ENCODE peak calls at places on chromosomes 1 and 21, in seven cellular contexts. R is neural crest cell, E is T-helper 17 cell, D is ascending aorta, S is HTR-8/SVneo, C is astrocyte of the spinal cord, T is iPS DF 19.7. F is an unnamed sample.

GRCh38 chr1:153921080-153921802 is 1.5 kb downstream of the GATAD2B start:
- DNase-seq in T (no peak), C (no peak), S (no peak), E (no peak), D (no peak), R (no peak), F (no peak)

GRCh38 chr1:7469255-7469938 is 301.7 kb upstream of the VAMP3 start:
- DNase-seq in D (peak; percentile 75), R (no peak), S (no peak), T (no peak), E (no peak), C (peak; percentile 38), F (no peak)

GRCh38 chr1:155043793-155044192 is 7.3 kb upstream of the ADAM15 start:
- DNase-seq in S (no peak), C (no peak), R (no peak), T (no peak), D (no peak), E (no peak), F (no peak)

GRCh38 chr1:216456682-216457081 is 33.4 kb upstream of the USH2A start:
- DNase-seq in R (no peak), D (no peak), T (no peak), C (peak; percentile 92), S (peak; percentile 2), E (no peak), F (no peak)

GRCh38 chr21:31395268-31395667 is 51.2 kb upstream of the TIAM1 start:
- DNase-seq in E (no peak), C (no peak), D (no peak), S (no peak), R (peak; percentile 23), T (no peak), F (no peak)

GRCh38 chr1:224622831-224623230 is 6.7 kb downstream of the CNIH3 start:
- DNase-seq in S (no peak), T (no peak), D (no peak), C (no peak), E (no peak), R (no peak), F (no peak)

GRCh38 chr21:27213328-27213727 is 246.4 kb upstream of the ADAMTS5 start:
- DNase-seq in C (no peak), E (no peak), S (no peak), T (no peak), R (no peak), D (no peak), F (no peak)

GRCh38 chr21:38913120-38913975 is 107.6 kb downstream of the ETS2 start:
- DNase-seq in T (no peak), S (no peak), D (peak; percentile 88), R (peak; percentile 14), C (peak; percentile 74), E (no peak), F (no peak)

GRCh38 chr1:91716339-91716738 is 169.6 kb downstream of the TGFBR3 start:
- DNase-seq in D (no peak), T (no peak), C (no peak), E (no peak), S (no peak), R (no peak), F (no peak)

GRCh38 chr1:172616646-172617045 is 42.3 kb upstream of the FASLG start:
- DNase-seq in S (no peak), D (no peak), R (no peak), E (no peak), T (no peak), C (no peak), F (no peak)

GRCh38 chr1:239566074-239566473 is 179.7 kb downstream of the CHRM3 start:
- DNase-seq in E (no peak), R (no peak), T (no peak), S (no peak), D (no peak), C (no peak), F (no peak)

GRCh38 chr1:6724517-6725141 is 23.0 kb upstream of the DNAJC11 start:
- DNase-seq in S (peak; percentile 62), R (no peak), D (no peak), C (peak; percentile 58), E (no peak), T (no peak), F (no peak)

GRCh38 chr1:154398141-154398540 is 7.0 kb upstream of the IL6R start:
- DNase-seq in S (no peak), C (no peak), E (no peak), D (no peak), R (no peak), T (no peak), F (no peak)

GRCh38 chr1:202568466-202569196 is 141.6 kb downstream of the SYT2 start:
- DNase-seq in D (no peak), T (no peak), E (no peak), R (no peak), S (no peak), C (no peak), F (no peak)

GRCh38 chr1:211393203-211393602 is 66.6 kb downstream of the TRAF5 start:
- DNase-seq in R (no peak), E (no peak), C (no peak), D (no peak), S (no peak), T (no peak), F (no peak)

GRCh38 chr1:48329489-48329888 is 107.0 kb downstream of the SLC5A9 start:
- DNase-seq in R (no peak), S (no peak), T (no peak), E (no peak), D (no peak), C (no peak), F (no peak)

GRCh38 chr1:237012789-237013383 is 8.6 kb upstream of the MT1HL1 start:
- DNase-seq in T (no peak), E (no peak), D (peak; percentile 96), R (no peak), C (peak; percentile 94), S (peak; percentile 28), F (no peak)

GRCh38 chr1:183278736-183279591 is 92.9 kb downstream of the LAMC2 start:
- DNase-seq in E (no peak), D (peak; percentile 60), S (no peak), T (no peak), C (peak; percentile 66), R (no peak), F (no peak)

GRCh38 chr1:45403298-45404079 is 63.2 kb upstream of the MUTYH start:
- DNase-seq in T (no peak), S (no peak), R (no peak), D (no peak), E (no peak), C (no peak), F (no peak)

GRCh38 chr1:151897861-151898468 is 11.3 kb downstream of the THEM4 start:
- DNase-seq in T (no peak), D (no peak), E (peak; percentile 16), R (no peak), C (no peak), S (no peak), F (no peak)

GRCh38 chr1:226476657-226477319 is 68.9 kb upstream of the PARP1 start:
- DNase-seq in E (no peak), T (no peak), C (no peak), S (no peak), R (no peak), D (no peak), F (no peak)

GRCh38 chr1:63414691-63415090 is 47.3 kb downstream of the ALG6 start:
- DNase-seq in R (no peak), D (no peak), S (no peak), C (no peak), E (no peak), T (no peak), F (no peak)

GRCh38 chr1:86352096-86352495 is 44.0 kb downstream of the ODF2L start:
- DNase-seq in D (no peak), T (no peak), C (no peak), S (no peak), E (no peak), R (no peak), F (no peak)

GRCh38 chr1:165352442-165353293 is 3.8 kb downstream of the LMX1A start:
- DNase-seq in R (peak; percentile 9), C (no peak), E (no peak), D (no peak), S (no peak), T (no peak), F (no peak)

GRCh38 chr21:15005391-15005790 is 59.4 kb downstream of the NRIP1 start:
- DNase-seq in D (no peak), R (peak; percentile 25), S (no peak), E (no peak), C (peak; percentile 45), T (peak; percentile 78), F (no peak)

GRCh38 chr1:94783342-94784264 is 36.6 kb upstream of the SLC44A3 start:
- DNase-seq in R (no peak), E (no peak), S (peak; percentile 27), T (no peak), D (peak; percentile 96), C (peak; percentile 99), F (no peak)

GRCh38 chr1:214244841-214245240 is 36.1 kb upstream of the SMYD2 start:
- DNase-seq in R (no peak), E (no peak), C (no peak), D (no peak), T (no peak), S (no peak), F (no peak)

GRCh38 chr1:116569776-116570357 is 959 bp downstream of the CD58 start:
- DNase-seq in T (no peak), D (peak; percentile 76), E (peak; percentile 50), R (no peak), C (no peak), S (no peak), F (no peak)

GRCh38 chr1:25740071-25740470 is 59.9 kb upstream of the SELENON start:
- DNase-seq in D (no peak), T (no peak), E (no peak), R (no peak), S (no peak), C (no peak), F (no peak)

F was measured in GM13977.